ENCODE peak calls at places on chromosomes 4 and X, in nine cellular contexts. H is Calu3; T is GM04504; S is DMS79; P is NCI-H1092; U is immature natural killer cell; K is A172; Q is left ventricle myocardium inferior; W is NK-92 treated with Interleukin-12 subunit alpha and Interleukin-12 subunit beta, amount 100 ng/mL, for 24 hours. M is an unnamed sample.

GRCh38 chr4:40016007-40016406 is 38.3 kb upstream of the PDS5A start:
- DNase-seq in H (no peak), T (no peak), S (no peak), P (no peak), U (no peak), K (no peak), Q (no peak), W (no peak), M (no peak)

GRCh38 chr4:86036729-86037128 is 323.1 kb downstream of the MAPK10 start:
- DNase-seq in H (no peak), T (no peak), S (peak; percentile 22), P (no peak), U (no peak), K (peak; percentile 25), Q (no peak), W (no peak), M (no peak)

GRCh38 chr4:5707366-5708133 is 809 bp downstream of the EVC2 start:
- DNase-seq in H (no peak), T (no peak), S (no peak), P (no peak), U (no peak), K (no peak), Q (no peak), W (no peak), M (no peak)

GRCh38 chrX:151384807-151385206 is 12.2 kb upstream of the VMA21 start:
- DNase-seq in H (no peak), T (no peak), S (peak; percentile 50), P (peak; percentile 88), U (no peak), K (no peak), Q (no peak), W (no peak), M (no peak)

GRCh38 chr4:105551968-105552746 is at the start of gene ARHGEF38:
- DNase-seq in H (peak; percentile 80), T (peak; percentile 1), S (no peak), P (no peak), U (no peak), K (peak; percentile 23), Q (no peak), W (no peak), M (no peak)

GRCh38 chr4:147195386-147195785 is 249.7 kb upstream of the TTC29 start:
- DNase-seq in H (no peak), T (no peak), S (no peak), P (no peak), U (no peak), K (no peak), Q (no peak), W (no peak), M (no peak)

GRCh38 chr4:55032179-55032578 is 93.2 kb downstream of the KDR start:
- DNase-seq in H (no peak), T (no peak), S (no peak), P (no peak), U (no peak), K (no peak), Q (no peak), W (no peak), M (no peak)

GRCh38 chrX:3743821-3744439 is 30.5 kb upstream of the PRKX start:
- DNase-seq in H (no peak), T (no peak), S (no peak), P (no peak), U (peak; percentile 82), K (no peak), Q (no peak), W (no peak), M (no peak)

GRCh38 chrX:153357877-153358276 is 23.9 kb downstream of the ZNF275 start:
- DNase-seq in H (no peak), T (no peak), S (no peak), P (no peak), U (no peak), K (no peak), Q (no peak), W (no peak), M (no peak)

GRCh38 chrX:83469551-83469950 is 38.5 kb upstream of the POU3F4 start:
- DNase-seq in H (peak; percentile 1), T (no peak), S (no peak), P (no peak), U (no peak), K (no peak), Q (no peak), W (peak; percentile 0), M (no peak)

GRCh38 chrX:88865634-88866033 is 118.6 kb downstream of the CPXCR1 start:
- DNase-seq in H (no peak), T (no peak), S (no peak), P (no peak), U (no peak), K (no peak), Q (no peak), W (no peak), M (no peak)

GRCh38 chr4:26860157-26860921 is at the start of gene STIM2:
- DNase-seq in H (peak; percentile 96), T (peak; percentile 93), S (peak; percentile 73), P (peak; percentile 96), U (peak; percentile 100), K (peak; percentile 88), Q (peak; percentile 96), W (peak; percentile 96), M (peak; percentile 98)

GRCh38 chr4:21034728-21035127 is 334.5 kb downstream of the PACRGL start:
- DNase-seq in H (no peak), T (no peak), S (no peak), P (no peak), U (no peak), K (no peak), Q (no peak), W (no peak), M (no peak)

GRCh38 chr4:36264205-36264826 is 17.1 kb upstream of the DTHD1 start:
- DNase-seq in H (no peak), T (no peak), S (no peak), P (no peak), U (no peak), K (no peak), Q (no peak), W (no peak), M (no peak)

GRCh38 chr4:176841730-176842129 is 49.0 kb upstream of the VEGFC start:
- DNase-seq in H (no peak), T (no peak), S (no peak), P (no peak), U (no peak), K (peak; percentile 61), Q (no peak), W (no peak), M (no peak)

GRCh38 chrX:149825424-149825823 is 43.7 kb downstream of the MAGEA9 start:
- DNase-seq in H (peak; percentile 56), T (no peak), S (no peak), P (peak; percentile 14), U (peak; percentile 47), K (peak; percentile 13), Q (peak; percentile 16), W (no peak), M (no peak)

GRCh38 chr4:37770016-37770415 is 56.5 kb upstream of the PGM2 start:
- DNase-seq in H (no peak), T (no peak), S (no peak), P (no peak), U (no peak), K (no peak), Q (no peak), W (no peak), M (no peak)

GRCh38 chrX:107704587-107704986 is 71.0 kb downstream of the TSC22D3 start:
- DNase-seq in H (no peak), T (no peak), S (no peak), P (no peak), U (no peak), K (no peak), Q (no peak), W (no peak), M (no peak)

GRCh38 chr4:137967480-137968190 is 274.5 kb downstream of the SLC7A11 start:
- DNase-seq in H (no peak), T (no peak), S (no peak), P (no peak), U (no peak), K (peak; percentile 51), Q (no peak), W (no peak), M (no peak)

GRCh38 chrX:136909706-136910564 is 29.4 kb upstream of the RBMX start:
- DNase-seq in H (peak; percentile 79), T (peak; percentile 73), S (peak; percentile 89), P (peak; percentile 65), U (peak; percentile 38), K (peak; percentile 81), Q (peak; percentile 74), W (peak; percentile 41), M (peak; percentile 86)

GRCh38 chr4:87002682-87003043 is 67.9 kb downstream of the AFF1 start:
- DNase-seq in H (no peak), T (no peak), S (no peak), P (no peak), U (no peak), K (no peak), Q (no peak), W (no peak), M (no peak)

GRCh38 chrX:122565952-122566351 is 618.1 kb upstream of the GRIA3 start:
- DNase-seq in H (peak; percentile 24), T (peak; percentile 91), S (no peak), P (no peak), U (no peak), K (peak; percentile 72), Q (peak; percentile 13), W (no peak), M (no peak)

GRCh38 chr4:13989496-13989895 is 362.0 kb upstream of the BOD1L1 start:
- DNase-seq in H (no peak), T (no peak), S (no peak), P (no peak), U (no peak), K (peak; percentile 48), Q (no peak), W (no peak), M (no peak)

GRCh38 chr4:23887989-23888388 is 1.9 kb downstream of the PPARGC1A start:
- DNase-seq in H (no peak), T (no peak), S (no peak), P (no peak), U (no peak), K (no peak), Q (no peak), W (no peak), M (no peak)

GRCh38 chr4:127641524-127641923 is 8.8 kb downstream of the INTU start:
- DNase-seq in H (no peak), T (no peak), S (no peak), P (no peak), U (no peak), K (no peak), Q (no peak), W (no peak), M (no peak)